ENCODE peak calls at places on chromosomes 2 and 18, in nine cellular contexts. V, Z, U, I, Y, B, T, D and M are unnamed samples.

GRCh38 chr2:3739313-3739712 is 35.9 kb downstream of the DCDC2C start:
- DNase-seq in B (no peak), Z (no peak), Y (no peak), D (no peak), U (no peak), V (no peak), T (no peak), I (no peak), M (no peak)

GRCh38 chr18:35127201-35127600 is 86.0 kb downstream of the MAPRE2 start:
- DNase-seq in V (no peak), B (no peak), Z (no peak), T (no peak), I (peak; percentile 48), U (no peak), Y (no peak), D (peak; percentile 28), M (peak; percentile 67)

GRCh38 chr2:238505119-238505891 is 78.6 kb downstream of the ASB1 start:
- DNase-seq in Z (peak; percentile 21), T (no peak), I (no peak), Y (no peak), B (peak; percentile 42), D (no peak), V (no peak), U (no peak), M (peak; percentile 12)

GRCh38 chr2:191128172-191128910 is 22.5 kb downstream of the STAT4 start:
- DNase-seq in V (no peak), D (no peak), T (no peak), I (no peak), B (no peak), Y (no peak), Z (no peak), U (no peak), M (no peak)

GRCh38 chr2:234288974-234289455 is 207.9 kb downstream of the ARL4C start:
- DNase-seq in I (peak; percentile 72), T (peak; percentile 53), Z (peak; percentile 88), B (peak; percentile 80), D (peak; percentile 48), Y (peak; percentile 95), U (no peak), V (no peak), M (peak; percentile 55)

GRCh38 chr18:59779979-59780378 is 82.8 kb upstream of the CCBE1 start:
- DNase-seq in T (no peak), Z (no peak), U (no peak), V (peak; percentile 45), B (no peak), Y (no peak), I (no peak), D (peak; percentile 93), M (no peak)

GRCh38 chr2:172285010-172285621 is 142.3 kb upstream of the ITGA6 start:
- DNase-seq in U (no peak), Z (no peak), Y (no peak), I (peak; percentile 33), D (peak; percentile 56), B (no peak), T (no peak), V (peak; percentile 59), M (peak; percentile 58)

GRCh38 chr2:83665894-83666293 is 793.2 kb downstream of the SUCLG1 start:
- DNase-seq in D (peak; percentile 3), Y (no peak), Z (no peak), U (no peak), V (peak; percentile 28), I (no peak), T (no peak), B (no peak), M (no peak)

GRCh38 chr2:239022437-239023260 is 174.8 kb downstream of the TWIST2 start:
- DNase-seq in D (no peak), Z (no peak), B (peak; percentile 60), V (no peak), U (no peak), Y (no peak), I (no peak), T (no peak), M (no peak)

GRCh38 chr2:178479275-178479616 is 846 bp upstream of the FKBP7 start:
- DNase-seq in Y (no peak), B (no peak), U (no peak), Z (no peak), D (no peak), T (no peak), I (no peak), V (no peak), M (no peak)

GRCh38 chr18:62715829-62716678 is 713 bp downstream of the PHLPP1 start:
- DNase-seq in V (no peak), U (no peak), Y (peak; percentile 73), T (peak; percentile 28), B (peak; percentile 80), D (peak; percentile 79), Z (peak; percentile 81), I (peak; percentile 53), M (peak; percentile 78)

GRCh38 chr2:29335391-29335790 is 220.2 kb downstream of the CLIP4 start:
- DNase-seq in Z (no peak), D (no peak), V (no peak), B (no peak), T (no peak), U (no peak), I (no peak), Y (no peak), M (no peak)

GRCh38 chr2:149739880-149740265 is 152.3 kb upstream of the MMADHC start:
- DNase-seq in B (no peak), I (no peak), Y (no peak), T (no peak), U (no peak), D (no peak), V (no peak), Z (no peak), M (no peak)

GRCh38 chr2:211451642-211452041 is 895.2 kb downstream of the CPS1 start:
- DNase-seq in Z (no peak), D (no peak), Y (no peak), T (no peak), I (no peak), B (no peak), V (no peak), U (no peak), M (no peak)

GRCh38 chr2:219968685-219969345 is 341.4 kb downstream of the SLC4A3 start:
- DNase-seq in Y (no peak), V (no peak), B (no peak), D (no peak), Z (no peak), T (no peak), I (no peak), U (no peak), M (no peak)

GRCh38 chr2:74458132-74458956 is at the start of gene WBP1:
- DNase-seq in D (peak; percentile 100), T (peak; percentile 98), Y (peak; percentile 98), U (peak; percentile 99), Z (peak; percentile 100), I (peak; percentile 100), B (peak; percentile 100), V (peak; percentile 100), M (peak; percentile 92)

GRCh38 chr2:85936421-85937068 is 47.8 kb upstream of the ST3GAL5 start:
- DNase-seq in Y (no peak), Z (no peak), U (no peak), B (no peak), T (no peak), I (no peak), D (peak; percentile 28), V (no peak), M (no peak)

GRCh38 chr18:9753863-9754262 is 45.8 kb downstream of the RAB31 start:
- DNase-seq in U (no peak), I (no peak), B (no peak), D (no peak), T (no peak), Y (no peak), Z (no peak), V (no peak), M (no peak)

GRCh38 chr2:204260162-204260877 is 285.0 kb upstream of the PARD3B start:
- DNase-seq in D (peak; percentile 71), V (peak; percentile 21), B (peak; percentile 84), Z (peak; percentile 77), T (peak; percentile 30), I (peak; percentile 71), U (no peak), Y (peak; percentile 84), M (peak; percentile 68)

GRCh38 chr18:78528437-78529228 is 451.0 kb upstream of the SALL3 start:
- DNase-seq in I (peak; percentile 66), T (no peak), D (no peak), Y (no peak), B (no peak), U (no peak), Z (no peak), V (no peak), M (no peak)

GRCh38 chr2:156748238-156748637 is 312.1 kb downstream of the GPD2 start:
- DNase-seq in T (no peak), Y (no peak), Z (no peak), V (no peak), I (no peak), B (no peak), U (no peak), D (no peak), M (no peak)

GRCh38 chr18:24031318-24031717 is 16.8 kb downstream of the TTC39C start:
- DNase-seq in Y (no peak), T (no peak), U (no peak), Z (no peak), V (no peak), B (no peak), I (peak; percentile 14), D (no peak), M (no peak)

GRCh38 chr2:37590119-37590571 is 81.3 kb downstream of the CDC42EP3 start:
- DNase-seq in V (peak; percentile 69), U (no peak), Y (no peak), I (no peak), Z (no peak), B (no peak), T (no peak), D (peak; percentile 94), M (no peak)

GRCh38 chr2:27039871-27040270 is 7.1 kb downstream of the TMEM214 start:
- DNase-seq in D (no peak), T (no peak), Z (no peak), V (no peak), Y (no peak), B (no peak), I (no peak), U (no peak), M (no peak)

GRCh38 chr2:43269706-43270105 is 43.3 kb upstream of the ZFP36L2 start:
- DNase-seq in Y (no peak), U (no peak), V (no peak), Z (peak; percentile 76), T (no peak), B (peak; percentile 92), I (no peak), D (peak; percentile 94), M (no peak)

GRCh38 chr2:98514879-98515570 is 70.4 kb downstream of the INPP4A start:
- DNase-seq in Z (no peak), I (no peak), B (peak; percentile 62), V (no peak), D (peak; percentile 62), Y (no peak), U (no peak), T (no peak), M (no peak)

GRCh38 chr18:69617888-69618287 is 217.2 kb downstream of the DOK6 start:
- DNase-seq in Z (no peak), V (peak; percentile 14), B (no peak), T (no peak), U (no peak), I (no peak), Y (no peak), D (peak; percentile 55), M (no peak)